ENCODE peak calls at places on chromosome 18, in ten cellular contexts. A is WTC11, V is cardiac muscle cell, J is ovary, N is Peyer's patch, K is AG10803, Z is right atrium auricular region, G is lower leg skin, I is tibial artery, D is choroid plexus epithelial cell. E is an unnamed sample.

GRCh38 chr18:73891572-73892421 is 255.8 kb downstream of the FBXO15 start:
- DNase-seq in A (peak), V (no peak), J (no peak), N (no peak), K (no peak), Z (no peak), G (no peak), I (no peak), D (no peak), E (no peak)

GRCh38 chr18:35876243-35876642 is 96.2 kb upstream of the RMP24 start:
- DNase-seq in A (no peak), V (no peak), J (no peak), N (no peak), K (no peak), Z (no peak), G (no peak), I (no peak), D (no peak), E (no peak)

GRCh38 chr18:20971886-20972267 is 139.7 kb downstream of the ROCK1 start:
- DNase-seq in A (no peak), V (peak), J (no peak), N (no peak), K (peak), Z (no peak), G (no peak), I (no peak), D (peak), E (peak)

GRCh38 chr18:74468547-74469014 is 11.5 kb upstream of the DIPK1C start:
- DNase-seq in A (no peak), V (peak), J (no peak), N (no peak), K (peak), Z (no peak), G (no peak), I (no peak), D (no peak), E (peak)

GRCh38 chr18:77063256-77063655 is 69.3 kb downstream of the MBP start:
- DNase-seq in A (no peak), V (peak), J (no peak), N (no peak), K (no peak), Z (peak), G (peak), I (no peak), D (peak), E (no peak)

GRCh38 chr18:3397786-3398185 is 52.2 kb upstream of the TGIF1 start:
- DNase-seq in A (no peak), V (no peak), J (no peak), N (no peak), K (no peak), Z (no peak), G (no peak), I (no peak), D (no peak), E (no peak)

GRCh38 chr18:41940506-41941215 is 14.4 kb upstream of the PIK3C3 start:
- DNase-seq in A (no peak), V (peak), J (no peak), N (no peak), K (peak), Z (no peak), G (no peak), I (no peak), D (peak), E (peak)

GRCh38 chr18:41936471-41937134 is 18.4 kb upstream of the PIK3C3 start:
- DNase-seq in A (no peak), V (no peak), J (no peak), N (no peak), K (no peak), Z (no peak), G (no peak), I (no peak), D (peak), E (no peak)

GRCh38 chr18:75256376-75256775 is 45.8 kb downstream of the TSHZ1 start:
- DNase-seq in A (no peak), V (no peak), J (no peak), N (no peak), K (peak), Z (no peak), G (no peak), I (no peak), D (no peak), E (no peak)

GRCh38 chr18:74836296-74837139 is 238.8 kb downstream of the ZNF407 start:
- DNase-seq in A (no peak), V (peak), J (peak), N (no peak), K (peak), Z (no peak), G (no peak), I (no peak), D (peak), E (peak)

GRCh38 chr18:48409591-48410094 is 460 bp upstream of the ZBTB7C start:
- DNase-seq in A (peak), V (no peak), J (peak), N (peak), K (no peak), Z (no peak), G (no peak), I (peak), D (peak), E (peak)

GRCh38 chr18:5975111-5975622 is 79.8 kb upstream of the TMEM200C start:
- DNase-seq in A (no peak), V (peak), J (no peak), N (no peak), K (peak), Z (no peak), G (no peak), I (no peak), D (peak), E (no peak)

GRCh38 chr18:3449702-3450357 is at the start of gene TGIF1:
- DNase-seq in A (peak), V (peak), J (peak), N (peak), K (peak), Z (peak), G (peak), I (peak), D (peak), E (peak)

GRCh38 chr18:57869228-57869627 is 66.1 kb upstream of the ATP8B1 start:
- DNase-seq in A (no peak), V (peak), J (no peak), N (no peak), K (peak), Z (no peak), G (no peak), I (no peak), D (peak), E (no peak)

GRCh38 chr18:2994603-2995432 is 18.1 kb downstream of the LPIN2 start:
- DNase-seq in A (peak), V (no peak), J (no peak), N (no peak), K (peak), Z (no peak), G (no peak), I (no peak), D (no peak), E (peak)

GRCh38 chr18:361941-362913 is 94.4 kb upstream of the THOC1 start:
- DNase-seq in A (no peak), V (peak), J (no peak), N (no peak), K (peak), Z (no peak), G (peak), I (peak), D (peak), E (peak)

GRCh38 chr18:1014951-1015627 is 110.4 kb downstream of the ADCYAP1 start:
- DNase-seq in A (peak), V (peak), J (no peak), N (no peak), K (peak), Z (no peak), G (no peak), I (no peak), D (peak), E (no peak)

GRCh38 chr18:58416704-58417683 is 211.9 kb downstream of the ALPK2 start:
- DNase-seq in A (no peak), V (peak), J (no peak), N (no peak), K (peak), Z (no peak), G (no peak), I (no peak), D (peak), E (no peak)

GRCh38 chr18:58132595-58133191 is 88.7 kb downstream of the NEDD4L start:
- DNase-seq in A (no peak), V (peak), J (no peak), N (no peak), K (peak), Z (no peak), G (peak), I (no peak), D (no peak), E (no peak)

GRCh38 chr18:62919109-62919838 is 203.9 kb downstream of the PHLPP1 start:
- DNase-seq in A (no peak), V (no peak), J (no peak), N (no peak), K (no peak), Z (no peak), G (no peak), I (no peak), D (no peak), E (no peak)

GRCh38 chr18:7817596-7817995 is 250.5 kb downstream of the PTPRM start:
- DNase-seq in A (no peak), V (peak), J (no peak), N (no peak), K (peak), Z (no peak), G (peak), I (no peak), D (peak), E (no peak)

GRCh38 chr18:59049726-59050660 is 89.7 kb upstream of the SEC11C start:
- DNase-seq in A (peak), V (no peak), J (no peak), N (no peak), K (no peak), Z (no peak), G (peak), I (no peak), D (no peak), E (no peak)

GRCh38 chr18:58213445-58213844 is 169.4 kb downstream of the NEDD4L start:
- DNase-seq in A (no peak), V (peak), J (no peak), N (no peak), K (peak), Z (no peak), G (no peak), I (no peak), D (peak), E (no peak)

GRCh38 chr18:62844850-62845643 is 129.7 kb downstream of the PHLPP1 start:
- DNase-seq in A (no peak), V (no peak), J (no peak), N (no peak), K (no peak), Z (no peak), G (no peak), I (no peak), D (no peak), E (no peak)

GRCh38 chr18:48787523-48788151 is 163.1 kb downstream of the SMAD7 start:
- DNase-seq in A (no peak), V (no peak), J (peak), N (peak), K (peak), Z (no peak), G (peak), I (peak), D (peak), E (no peak)

GRCh38 chr18:54388203-54389142 is 30.8 kb downstream of the C18orf54 start:
- DNase-seq in A (peak), V (peak), J (no peak), N (no peak), K (peak), Z (no peak), G (no peak), I (no peak), D (peak), E (peak)

GRCh38 chr18:67468038-67468437 is 48.5 kb downstream of the DSEL start:
- DNase-seq in A (no peak), V (no peak), J (no peak), N (no peak), K (no peak), Z (no peak), G (no peak), I (no peak), D (no peak), E (no peak)

GRCh38 chr18:12507007-12507406 is 99.3 kb downstream of the PRELID3A start:
- DNase-seq in A (no peak), V (no peak), J (no peak), N (no peak), K (no peak), Z (no peak), G (no peak), I (no peak), D (no peak), E (no peak)

GRCh38 chr18:31646332-31646822 is 38.0 kb downstream of the B4GALT6 start:
- DNase-seq in A (no peak), V (no peak), J (no peak), N (no peak), K (no peak), Z (no peak), G (no peak), I (no peak), D (no peak), E (no peak)
- TF ChIP-seq CTCF in A (no peak), V (no peak), J (no peak), N (no peak), K (no peak), Z (no peak), G (no peak), I (no peak), D (no peak), E (no peak)

GRCh38 chr18:10006261-10006903 is 92.6 kb downstream of the VAPA start:
- DNase-seq in A (no peak), V (peak), J (no peak), N (no peak), K (peak), Z (no peak), G (peak), I (no peak), D (peak), E (no peak)
- TF ChIP-seq CTCF in A (no peak), V (peak), J (no peak), N (peak), K (peak), Z (no peak), G (no peak), I (peak), D (peak), E (no peak)

DNA sequence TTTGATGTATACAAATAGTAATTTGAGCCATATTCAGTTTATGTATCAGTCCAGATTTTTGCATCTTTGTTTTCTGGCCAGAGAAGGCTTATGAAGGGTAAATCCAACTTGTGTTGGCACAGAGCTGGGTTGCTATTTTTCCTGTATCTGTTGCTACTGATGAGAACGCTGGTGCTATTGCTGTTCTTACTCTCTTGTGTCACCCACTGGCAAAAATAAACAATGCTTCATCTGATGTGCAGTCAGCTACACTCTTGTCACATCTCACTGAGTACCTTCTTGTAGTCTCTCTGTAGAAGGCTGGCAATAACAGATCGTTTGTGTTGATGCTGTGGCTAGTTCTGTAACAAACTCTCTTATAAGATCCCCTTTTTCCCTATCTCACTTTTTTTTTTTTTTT is 323.4 kb downstream of the CDH19 start:
- DNase-seq in A (no peak), V (no peak), J (no peak), N (no peak), K (no peak), Z (no peak), G (no peak), I (no peak), D (no peak), E (no peak)
- TF ChIP-seq CTCF in A (no peak), V (no peak), J (no peak), N (no peak), K (no peak), Z (no peak), G (no peak), I (no peak), D (no peak), E (no peak)

GRCh38 chr18:24023185-24023814 is 8.7 kb downstream of the TTC39C start:
- DNase-seq in A (peak), V (no peak), J (no peak), N (no peak), K (no peak), Z (no peak), G (no peak), I (no peak), D (no peak), E (peak)
- TF ChIP-seq CTCF in A (no peak), V (no peak), J (no peak), N (no peak), K (no peak), Z (no peak), G (no peak), I (no peak), D (no peak), E (peak)

DNA sequence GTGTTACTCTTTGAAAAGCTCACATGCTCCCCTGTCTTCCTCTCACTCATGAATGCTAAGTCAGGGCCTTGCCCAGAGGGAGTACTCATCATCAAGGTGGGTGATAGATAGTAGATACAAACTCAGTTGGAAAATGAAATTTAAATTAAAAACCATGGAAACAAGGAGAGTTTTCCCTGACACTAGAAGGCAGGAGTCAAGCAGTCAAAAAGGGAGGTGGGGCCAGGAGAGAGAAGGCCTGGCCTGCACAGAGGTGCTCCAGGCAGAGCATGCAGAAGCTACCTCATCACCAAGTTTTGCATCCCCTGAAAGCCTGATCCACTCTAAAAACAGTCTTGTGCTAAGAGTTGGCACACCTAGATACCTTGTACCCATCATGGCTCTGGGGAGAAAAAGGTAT is 143.7 kb downstream of the MYO5B start:
- DNase-seq in A (peak), V (peak), J (no peak), N (no peak), K (no peak), Z (no peak), G (no peak), I (no peak), D (peak), E (peak)
- TF ChIP-seq CTCF in A (no peak), V (peak), J (no peak), N (peak), K (no peak), Z (no peak), G (no peak), I (peak), D (peak), E (peak)

GRCh38 chr18:47283476-47283875 is 32.0 kb upstream of the SKOR2 start:
- DNase-seq in A (no peak), V (peak), J (no peak), N (no peak), K (peak), Z (no peak), G (no peak), I (no peak), D (peak), E (peak)
- TF ChIP-seq CTCF in A (no peak), V (peak), J (no peak), N (no peak), K (peak), Z (peak), G (no peak), I (no peak), D (peak), E (peak)

GRCh38 chr18:46856975-46857374 is 60.3 kb downstream of the PIAS2 start:
- DNase-seq in A (no peak), V (peak), J (no peak), N (no peak), K (peak), Z (no peak), G (no peak), I (no peak), D (peak), E (no peak)
- TF ChIP-seq CTCF in A (no peak), V (no peak), J (no peak), N (no peak), K (no peak), Z (no peak), G (no peak), I (no peak), D (no peak), E (no peak)

DNA sequence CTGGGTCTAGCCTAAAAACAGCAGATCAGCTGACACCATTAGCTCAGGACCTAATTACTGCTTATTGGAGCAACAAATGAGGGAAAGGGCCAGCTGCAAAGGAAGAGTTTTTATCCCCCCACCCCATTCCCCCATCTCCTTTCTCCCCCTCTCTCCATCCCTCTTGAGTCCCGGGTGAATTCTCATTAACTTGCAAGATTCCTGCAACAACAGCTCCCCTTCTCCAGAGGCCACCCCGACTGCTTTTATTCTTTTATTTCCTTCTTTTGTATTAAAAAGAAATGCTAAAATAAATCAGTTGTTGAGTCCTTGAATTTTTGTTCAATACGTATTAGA is 473 bp upstream of the NOL4 start:
- DNase-seq in A (no peak), V (no peak), J (no peak), N (no peak), K (no peak), Z (no peak), G (no peak), I (no peak), D (no peak), E (no peak)
- TF ChIP-seq CTCF in A (no peak), V (no peak), J (no peak), N (no peak), K (no peak), Z (no peak), G (no peak), I (no peak), D (no peak), E (no peak)

DNA sequence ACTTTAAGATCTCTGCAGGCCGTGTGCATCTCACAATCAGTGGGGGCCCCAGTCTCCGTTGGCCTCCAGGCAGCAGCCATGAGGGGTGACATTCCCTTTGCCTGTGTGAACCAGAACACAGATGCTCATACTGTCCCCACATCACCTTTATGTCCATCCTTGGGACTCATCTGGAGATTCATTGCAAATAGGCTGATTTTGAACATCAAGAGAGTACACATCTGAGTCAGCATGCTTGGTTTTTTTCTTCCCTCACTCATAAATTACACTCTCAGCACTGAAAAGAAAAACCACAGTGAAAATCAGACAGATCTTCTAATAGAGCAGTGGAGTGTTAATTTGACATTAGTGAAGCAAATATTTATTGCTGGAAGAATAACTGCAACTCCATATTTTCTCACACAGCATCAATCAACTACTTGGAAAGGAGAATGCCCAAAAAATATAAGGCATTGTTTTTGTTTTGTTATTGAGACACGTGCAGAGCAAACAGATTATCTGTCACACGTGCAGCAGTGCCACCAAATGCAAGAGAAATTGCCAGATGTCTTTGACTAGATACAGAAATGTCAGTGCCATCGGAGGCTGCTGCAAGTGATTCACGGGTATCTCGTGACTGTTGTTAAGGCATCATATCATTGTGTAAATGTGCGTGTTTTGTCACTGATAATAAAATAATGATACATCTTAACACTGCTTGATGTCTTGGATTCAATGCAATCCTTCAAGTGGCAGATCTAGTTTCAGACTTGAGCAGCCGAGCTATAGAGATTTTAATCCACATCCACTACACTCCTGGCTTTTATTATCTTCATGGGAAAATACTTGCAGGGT is 10.9 kb downstream of the APCDD1 start:
- DNase-seq in A (no peak), V (no peak), J (no peak), N (no peak), K (peak), Z (no peak), G (no peak), I (no peak), D (no peak), E (no peak)
- TF ChIP-seq CTCF in A (no peak), V (no peak), J (no peak), N (no peak), K (no peak), Z (no peak), G (no peak), I (no peak), D (no peak), E (no peak)

E was measured in Calu3.